ENCODE peak calls at places on chromosome 3, in nine cellular contexts. M, U, T, N, R, W, J, S and X are unnamed samples.

GRCh38 chr3:100662113-100662823 is 47.0 kb upstream of the TFG start:
- DNase-seq in M (no peak), U (no peak), T (no peak), N (no peak), R (no peak), W (peak), J (no peak), S (no peak), X (no peak)

GRCh38 chr3:94293793-94294195 is 230.9 kb downstream of the NSUN3 start:
- DNase-seq in M (no peak), U (no peak), T (no peak), N (no peak), R (no peak), W (no peak), J (no peak), S (no peak), X (no peak)

GRCh38 chr3:9676780-9677179 is 26.9 kb upstream of the CPNE9 start:
- DNase-seq in M (no peak), U (no peak), T (no peak), N (no peak), R (no peak), W (no peak), J (no peak), S (no peak), X (no peak)

GRCh38 chr3:105806361-105806760 is 62.5 kb downstream of the CBLB start:
- DNase-seq in M (no peak), U (no peak), T (no peak), N (no peak), R (no peak), W (peak), J (no peak), S (no peak), X (no peak)

GRCh38 chr3:187968883-187969580 is 184.9 kb upstream of the LPP start:
- DNase-seq in M (no peak), U (no peak), T (no peak), N (no peak), R (no peak), W (peak), J (no peak), S (no peak), X (peak)

GRCh38 chr3:176416870-176417269 is 780.4 kb downstream of the TBL1XR1 start:
- DNase-seq in M (no peak), U (no peak), T (no peak), N (no peak), R (no peak), W (no peak), J (no peak), S (no peak), X (no peak)

GRCh38 chr3:71680588-71680987 is 44.6 kb downstream of the EIF4E3 start:
- DNase-seq in M (no peak), U (no peak), T (no peak), N (no peak), R (no peak), W (peak), J (no peak), S (no peak), X (no peak)

GRCh38 chr3:185313693-185314246 is 49.2 kb upstream of the MAP3K13 start:
- DNase-seq in M (no peak), U (no peak), T (no peak), N (no peak), R (no peak), W (no peak), J (no peak), S (no peak), X (no peak)

GRCh38 chr3:109265300-109265699 is 51.0 kb downstream of the DPPA2 start:
- DNase-seq in M (no peak), U (no peak), T (no peak), N (no peak), R (no peak), W (peak), J (no peak), S (no peak), X (no peak)

GRCh38 chr3:178968996-178969700 is 102.5 kb downstream of the ZMAT3 start:
- DNase-seq in M (peak), U (no peak), T (peak), N (no peak), R (no peak), W (no peak), J (no peak), S (no peak), X (no peak)

GRCh38 chr3:127855246-127855645 is 32.9 kb upstream of the MGLL start:
- DNase-seq in M (no peak), U (no peak), T (no peak), N (no peak), R (no peak), W (no peak), J (no peak), S (no peak), X (no peak)

GRCh38 chr3:181362378-181362777 is 349.3 kb upstream of the SOX2 start:
- DNase-seq in M (no peak), U (no peak), T (no peak), N (no peak), R (no peak), W (no peak), J (no peak), S (no peak), X (peak)

GRCh38 chr3:183108002-183108449 is 8.7 kb upstream of the MCCC1 start:
- DNase-seq in M (no peak), U (no peak), T (no peak), N (no peak), R (no peak), W (peak), J (no peak), S (no peak), X (no peak)

GRCh38 chr3:21055015-21055414 is 696.0 kb downstream of the ZNF385D start:
- DNase-seq in M (no peak), U (no peak), T (no peak), N (no peak), R (no peak), W (peak), J (no peak), S (no peak), X (no peak)

GRCh38 chr3:61580982-61581654 is 19.7 kb downstream of the PTPRG start:
- DNase-seq in M (no peak), U (no peak), T (no peak), N (no peak), R (no peak), W (no peak), J (no peak), S (no peak), X (no peak)

GRCh38 chr3:195859061-195859845 is 47.5 kb upstream of the MUC4 start:
- DNase-seq in M (peak), U (peak), T (peak), N (no peak), R (peak), W (peak), J (peak), S (peak), X (peak)

GRCh38 chr3:13665582-13666226 is 116.8 kb downstream of the FBLN2 start:
- DNase-seq in M (no peak), U (no peak), T (no peak), N (no peak), R (no peak), W (no peak), J (no peak), S (no peak), X (no peak)

GRCh38 chr3:126976906-126977305 is 6.0 kb upstream of the PLXNA1 start:
- DNase-seq in M (no peak), U (no peak), T (no peak), N (no peak), R (no peak), W (no peak), J (no peak), S (no peak), X (no peak)

GRCh38 chr3:58250093-58250707 is 12.6 kb downstream of the ABHD6 start:
- DNase-seq in M (no peak), U (no peak), T (no peak), N (no peak), R (no peak), W (no peak), J (no peak), S (no peak), X (no peak)

GRCh38 chr3:129603561-129603942 is 2.9 kb downstream of the PLXND1 start:
- DNase-seq in M (no peak), U (no peak), T (no peak), N (no peak), R (no peak), W (no peak), J (no peak), S (no peak), X (no peak)
- H3K4me3 ChIP-seq in M (no peak), U (no peak), T (no peak), N (peak), R (no peak), W (peak), J (peak), S (peak), X (peak)

GRCh38 chr3:165206454-165207266 is 10.5 kb upstream of the SLITRK3 start:
- DNase-seq in M (peak), U (no peak), T (peak), N (peak), R (no peak), W (peak), J (peak), S (peak), X (peak)
- H3K4me3 ChIP-seq in M (no peak), U (no peak), T (peak), N (peak), R (no peak), W (peak), J (peak), S (peak), X (peak)

DNA sequence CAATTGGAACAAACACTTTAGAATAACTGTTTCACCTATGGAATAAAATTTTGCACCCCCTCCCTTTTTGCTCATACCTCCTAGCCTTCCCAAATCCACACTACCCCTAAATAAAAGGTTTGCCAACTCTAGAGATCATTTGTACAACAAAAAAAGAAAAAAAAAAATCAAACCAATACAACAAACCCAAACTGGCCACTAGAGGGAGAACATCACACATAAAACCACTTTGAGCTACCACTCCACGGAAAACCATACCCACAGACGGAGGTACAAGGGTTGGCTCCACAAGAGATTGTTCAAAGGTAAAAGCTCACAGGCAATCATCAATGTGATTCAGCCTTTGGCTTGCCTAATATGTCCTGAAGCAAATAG is 47.6 kb downstream of the SETMAR start:
- DNase-seq in M (peak), U (no peak), T (peak), N (no peak), R (no peak), W (peak), J (no peak), S (peak), X (peak)
- H3K4me3 ChIP-seq in M (no peak), U (no peak), T (peak), N (peak), R (peak), W (no peak), J (peak), S (no peak), X (no peak)

GRCh38 chr3:135231646-135232625 is 436.9 kb downstream of the EPHB1 start:
- DNase-seq in M (no peak), U (no peak), T (no peak), N (no peak), R (no peak), W (no peak), J (no peak), S (no peak), X (no peak)
- H3K4me3 ChIP-seq in M (no peak), U (no peak), T (no peak), N (no peak), R (no peak), W (no peak), J (no peak), S (no peak), X (no peak)

DNA sequence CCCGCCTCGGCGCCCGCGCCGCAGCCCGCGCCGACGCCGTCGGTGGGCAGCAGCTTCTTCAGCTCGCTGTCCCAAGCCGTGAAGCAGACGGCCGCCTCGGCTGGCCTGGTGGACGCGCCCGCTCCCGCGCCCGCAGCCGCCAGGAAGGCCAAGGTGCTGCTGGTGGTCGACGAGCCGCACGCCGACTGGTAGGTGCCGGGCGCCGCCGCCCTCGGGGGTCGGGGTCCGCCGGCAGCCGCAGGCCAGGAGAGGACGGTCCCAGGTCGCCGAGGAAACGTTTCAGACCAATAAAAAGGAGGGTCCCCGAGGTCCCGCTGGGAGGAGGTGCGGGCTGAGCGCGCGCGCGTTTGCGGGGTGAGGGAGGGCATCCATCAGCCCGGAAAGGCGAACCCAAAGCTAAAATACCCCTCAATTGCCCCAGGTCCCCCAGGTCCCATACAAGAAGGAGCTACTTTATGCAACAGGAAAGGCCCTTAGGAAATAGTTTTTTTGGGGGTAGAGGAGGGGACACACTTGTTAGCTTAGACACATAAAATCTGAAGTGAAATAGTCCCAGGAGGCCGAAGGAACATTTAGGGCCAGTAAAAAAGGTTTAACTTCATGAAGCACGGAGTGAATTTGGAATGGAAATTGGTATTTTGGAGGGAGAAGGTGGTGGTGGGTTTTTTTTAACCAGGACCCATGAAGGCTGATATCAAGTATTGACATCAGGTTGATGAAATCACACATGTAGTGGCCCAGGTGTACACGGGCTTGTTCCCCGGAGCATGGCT is 739 bp downstream of the SYN2 start:
- DNase-seq in M (no peak), U (no peak), T (no peak), N (no peak), R (no peak), W (no peak), J (no peak), S (no peak), X (no peak)
- H3K4me3 ChIP-seq in M (no peak), U (peak), T (no peak), N (no peak), R (no peak), W (no peak), J (no peak), S (peak), X (no peak)